ENCODE peak calls at places on chromosomes 6 and 20, in six cellular contexts. N is PC-9, L is IMR-90, U is cardiac muscle cell, K is tibial nerve, P is H1. G is an unnamed sample.

GRCh38 chr6:35473075-35473848 is 5.1 kb downstream of the RPL10A start:
- DNase-seq in L (no peak), N (no peak), K (no peak), U (no peak), P (peak; percentile 57), G (no peak)

GRCh38 chr6:139439278-139439813 is 64.9 kb upstream of the CITED2 start:
- DNase-seq in U (no peak), N (peak; percentile 60), P (no peak), K (no peak), L (peak; percentile 66), G (no peak)

GRCh38 chr6:114342086-114342825 is 567 bp downstream of the HS3ST5 start:
- DNase-seq in N (no peak), P (peak; percentile 81), K (no peak), L (no peak), U (peak; percentile 66), G (peak; percentile 15)

GRCh38 chr6:100573169-100573568 is 108.4 kb upstream of the SIM1 start:
- DNase-seq in P (no peak), K (no peak), U (peak; percentile 8), N (no peak), L (peak; percentile 65), G (peak; percentile 18)

GRCh38 chr6:148682990-148683389 is 63.8 kb upstream of the UST start:
- DNase-seq in K (no peak), L (no peak), N (no peak), U (no peak), P (no peak), G (no peak)

GRCh38 chr6:6788394-6789020 is 200.0 kb downstream of the LY86 start:
- DNase-seq in N (no peak), U (no peak), L (no peak), K (no peak), P (peak; percentile 58), G (no peak)

GRCh38 chr6:10595731-10596664 is 74.8 kb downstream of the GCNT2 start:
- DNase-seq in L (peak; percentile 10), N (peak; percentile 71), K (no peak), P (no peak), U (no peak), G (peak; percentile 19)

GRCh38 chr6:22108199-22108598 is 188.6 kb downstream of the PRL start:
- DNase-seq in P (no peak), K (no peak), L (no peak), N (no peak), U (no peak), G (no peak)

GRCh38 chr20:37238426-37238825 is 23.2 kb downstream of the GHRH start:
- DNase-seq in K (no peak), U (no peak), L (no peak), N (no peak), P (no peak), G (no peak)

GRCh38 chr6:159969204-159969912 is 476 bp downstream of the IGF2R start:
- DNase-seq in P (peak; percentile 68), L (peak; percentile 17), N (no peak), U (peak; percentile 66), K (no peak), G (no peak)

GRCh38 chr6:83309344-83309743 is 116.2 kb downstream of the RWDD2A start:
- DNase-seq in U (no peak), L (peak; percentile 11), P (no peak), N (no peak), K (no peak), G (peak; percentile 69)

GRCh38 chr6:68975064-68975463 is 340.0 kb downstream of the ADGRB3 start:
- DNase-seq in N (no peak), P (no peak), K (no peak), L (no peak), U (peak; percentile 60), G (no peak)

GRCh38 chr6:89146748-89147715 is 1.2 kb downstream of the PM20D2 start:
- DNase-seq in U (peak; percentile 34), L (peak; percentile 65), N (peak; percentile 79), P (no peak), K (no peak), G (peak; percentile 59)

GRCh38 chr6:160207618-160208017 is 51.0 kb downstream of the SLC22A2 start:
- DNase-seq in N (no peak), K (no peak), P (no peak), L (no peak), U (no peak), G (no peak)

GRCh38 chr6:166598441-166599138 is 12.1 kb upstream of the RAMACL start:
- DNase-seq in U (no peak), L (peak; percentile 97), K (peak; percentile 68), N (no peak), P (no peak), G (no peak)

GRCh38 chr20:62651285-62652021 is 9.2 kb downstream of the SLCO4A1 start:
- DNase-seq in K (peak; percentile 62), L (peak; percentile 49), U (peak; percentile 54), N (peak; percentile 37), P (peak; percentile 57), G (no peak)

GRCh38 chr6:158042245-158042798 is 60.7 kb downstream of the SYNJ2 start:
- DNase-seq in P (no peak), K (no peak), N (peak; percentile 63), U (peak; percentile 5), L (peak; percentile 93), G (peak; percentile 53)

GRCh38 chr6:20704325-20704724 is 170.1 kb downstream of the CDKAL1 start:
- DNase-seq in K (no peak), U (no peak), P (no peak), N (no peak), L (no peak), G (no peak)

GRCh38 chr20:33839591-33839990 is 28.4 kb downstream of the CHMP4B start:
- DNase-seq in N (no peak), K (no peak), L (no peak), P (no peak), U (peak; percentile 33), G (no peak)

GRCh38 chr6:56699066-56699654 is 56.5 kb upstream of the DST start:
- DNase-seq in K (no peak), N (no peak), U (no peak), L (peak; percentile 53), P (no peak), G (no peak)

GRCh38 chr20:63313349-63314014 is 20.5 kb downstream of the COL20A1 start:
- DNase-seq in L (no peak), P (no peak), K (no peak), U (no peak), N (no peak), G (no peak)

GRCh38 chr20:32207626-32208498 is at the start of the genes PLAGL2 and POFUT1:
- DNase-seq in K (peak; percentile 82), N (peak; percentile 56), P (peak; percentile 89), U (peak; percentile 95), L (peak; percentile 82), G (peak; percentile 46)

GRCh38 chr6:138404666-138405337 is 779 bp downstream of the HEBP2 start:
- DNase-seq in K (peak; percentile 14), U (peak; percentile 19), L (no peak), P (peak; percentile 64), N (no peak), G (no peak)

GRCh38 chr6:12590901-12591300 is 125.7 kb upstream of the PHACTR1 start:
- DNase-seq in P (no peak), L (no peak), N (no peak), K (no peak), U (no peak), G (no peak)

GRCh38 chr20:2507875-2508630 is 662 bp downstream of the ZNF343 start:
- DNase-seq in L (peak; percentile 47), K (no peak), N (no peak), U (no peak), P (no peak), G (no peak)

GRCh38 chr6:127972815-127973214 is 72.0 kb upstream of the THEMIS start:
- DNase-seq in U (no peak), L (no peak), P (no peak), K (no peak), N (no peak), G (no peak)

GRCh38 chr6:91667596-91667995 is 1080.7 kb upstream of the MAP3K7 start:
- DNase-seq in U (no peak), N (no peak), K (no peak), P (no peak), L (no peak), G (no peak)

GRCh38 chr6:91669154-91669903 is 1082.5 kb upstream of the MAP3K7 start:
- DNase-seq in U (peak; percentile 71), N (no peak), L (no peak), P (no peak), K (no peak), G (no peak)

GRCh38 chr6:91669904-91670295 is 1083.0 kb upstream of the MAP3K7 start:
- DNase-seq in U (no peak), N (no peak), K (no peak), P (no peak), L (no peak), G (no peak)

GRCh38 chr6:91672201-91672600 is 1085.3 kb upstream of the MAP3K7 start:
- DNase-seq in N (no peak), K (no peak), L (no peak), P (no peak), U (no peak), G (no peak)
- H3K4me1 ChIP-seq in N (no peaks in the 10 kb centered on the region), K (no peaks in the 10 kb centered on the region), L (no peaks in the 10 kb centered on the region), P (no peaks in the 10 kb centered on the region), U (peaks cover 13% of the 10 kb centered on the region), G (no peaks in the 10 kb centered on the region)

DNA sequence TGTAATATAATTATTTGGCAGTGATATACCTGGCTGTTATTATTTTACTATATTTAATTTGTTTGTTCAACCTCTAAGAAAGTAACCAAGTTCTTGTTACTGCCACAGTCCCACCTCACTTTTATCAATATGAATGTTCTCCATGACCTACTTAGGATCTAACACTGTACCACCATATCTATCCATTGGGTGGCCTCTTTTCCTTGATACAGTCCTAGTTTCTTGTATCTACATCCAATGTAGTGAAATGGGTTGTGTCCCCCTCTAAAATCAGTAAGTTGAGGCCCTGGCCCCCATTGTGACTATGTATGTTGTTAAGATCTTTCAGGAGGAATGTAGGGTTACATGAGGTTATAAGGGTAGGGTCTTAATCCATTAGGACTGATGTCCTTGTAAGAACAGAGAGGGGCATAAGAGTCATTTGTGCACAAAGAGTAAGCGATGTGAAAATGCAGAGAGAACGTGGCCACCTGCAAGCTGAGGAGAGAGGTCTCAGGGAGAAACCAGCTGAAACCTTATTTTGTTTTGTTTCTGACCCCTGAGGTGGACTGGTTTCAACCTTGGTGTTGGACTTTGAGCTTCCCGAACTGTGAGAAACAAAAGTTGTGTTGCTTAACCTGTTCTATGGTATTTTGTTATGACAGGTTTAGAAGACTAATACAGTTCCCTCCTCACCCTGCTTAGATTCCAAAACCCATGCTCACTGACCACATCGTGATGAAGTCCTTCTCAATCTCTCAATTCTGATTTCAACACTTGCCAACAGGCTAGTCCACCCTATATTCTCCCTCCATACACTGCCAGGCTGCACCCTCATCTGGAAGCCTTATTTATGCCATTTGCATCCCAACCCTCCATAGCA is 387.3 kb upstream of the EPHA7 start:
- DNase-seq in U (no peak), L (no peak), K (no peak), P (no peak), N (no peak), G (no peak)
- TF ChIP-seq CTCF in U (no peak), L (no peak), K (no peak), P (no peak), N (no peak), G (no peak)

DNA sequence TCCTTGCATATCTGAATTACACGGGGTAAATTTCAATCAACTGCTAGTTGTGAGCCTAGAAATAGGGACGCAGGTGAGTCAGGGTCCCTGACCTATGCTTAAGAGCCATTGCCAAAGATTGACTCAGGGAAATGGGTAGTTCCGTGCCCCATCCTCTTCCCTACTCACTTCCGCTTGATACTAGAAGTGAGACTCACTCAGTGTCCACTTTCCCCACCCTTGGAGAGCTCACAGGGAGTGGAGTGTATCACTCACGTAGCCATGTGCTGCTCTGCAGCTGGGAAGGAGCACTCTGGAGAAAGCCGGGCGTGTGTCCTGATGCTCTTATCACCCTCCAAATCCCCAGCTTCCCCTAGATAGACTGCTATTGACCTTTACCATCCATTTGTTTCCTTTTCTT is 543 bp upstream of the MUC22 start:
- DNase-seq in P (no peak), U (no peak), L (no peak), K (no peak), N (no peak), G (no peak)
- H3K27me3 ChIP-seq in P (no peaks in the 10 kb centered on the region), U (no peaks in the 10 kb centered on the region), L (no peaks in the 10 kb centered on the region), K (no peaks in the 10 kb centered on the region), N (no peaks in the 10 kb centered on the region), G (no peaks in the 10 kb centered on the region)

GRCh38 chr20:7672551-7672950 is 267.7 kb downstream of the HAO1 start:
- DNase-seq in U (no peak), N (no peak), P (no peak), K (no peak), L (no peak), G (no peak)
- H3K4me1 ChIP-seq in U (no peaks in the 10 kb centered on the region), N (no peaks in the 10 kb centered on the region), P (no peaks in the 10 kb centered on the region), K (no peaks in the 10 kb centered on the region), L (no peaks in the 10 kb centered on the region), G (no peaks in the 10 kb centered on the region)